ENCODE peak calls at places on chromosomes 4 and X, in six cellular contexts. E is activated B cell treated with CpG ODN at 0.5 μM for 24 hours, V is lower leg skin, L is fibroblast of mammary gland, W is tibial nerve, Y is adrenal gland. X is an unnamed sample.

GRCh38 chrX:110432066-110432465 is 73.4 kb downstream of the RTL9 start:
- DNase-seq in W (no peak), Y (no peak), L (no peak), E (no peak), V (no peak), X (no peak)

GRCh38 chr4:3657917-3658913 is 108.0 kb upstream of the ADRA2C start:
- DNase-seq in L (peak; percentile 72), V (peak; percentile 89), Y (no peak), W (no peak), E (no peak), X (no peak)

GRCh38 chrX:56978172-56978571 is 17.2 kb downstream of the SPIN3 start:
- DNase-seq in Y (peak; percentile 26), V (no peak), E (no peak), W (no peak), L (peak; percentile 57), X (no peak)

GRCh38 chrX:10566726-10567097 is 53.7 kb downstream of the MID1 start:
- DNase-seq in E (no peak), V (no peak), L (no peak), Y (no peak), W (no peak), X (no peak)

GRCh38 chr4:153209410-153209809 is 5.2 kb downstream of the TRIM2 start:
- DNase-seq in W (no peak), E (no peak), L (no peak), V (no peak), Y (no peak), X (no peak)

GRCh38 chr4:182141046-182141445 is 102.2 kb upstream of the TENM3 start:
- DNase-seq in E (no peak), W (no peak), V (no peak), Y (no peak), L (no peak), X (no peak)

GRCh38 chrX:40145001-40145631 is 47.4 kb upstream of the BCOR start:
- DNase-seq in Y (no peak), W (no peak), V (no peak), L (no peak), E (no peak), X (no peak)

GRCh38 chrX:8364369-8365141 is 100.1 kb upstream of the VCX3B start:
- DNase-seq in E (no peak), L (no peak), Y (no peak), W (no peak), V (no peak), X (no peak)

GRCh38 chrX:133544105-133544504 is 128.8 kb upstream of the GPC4 start:
- DNase-seq in Y (no peak), V (no peak), L (peak; percentile 84), E (no peak), W (no peak), X (no peak)

GRCh38 chrX:53073115-53073581 is 9.0 kb upstream of the TSPYL2 start:
- DNase-seq in E (no peak), W (no peak), V (no peak), Y (no peak), L (no peak), X (no peak)

GRCh38 chr4:3523628-3524221 is 8.5 kb downstream of the LRPAP1 start:
- DNase-seq in Y (no peak), L (no peak), W (no peak), V (peak; percentile 63), E (no peak), X (no peak)

GRCh38 chrX:17553961-17554482 is 179.0 kb downstream of the NHS start:
- DNase-seq in W (no peak), Y (no peak), L (no peak), E (no peak), V (no peak), X (no peak)

GRCh38 chr4:40749717-40750460 is at the start of gene NSUN7:
- DNase-seq in L (no peak), E (peak; percentile 49), W (no peak), V (peak; percentile 87), Y (peak; percentile 66), X (no peak)

GRCh38 chr4:83993774-83994173 is 457.9 kb downstream of the GPAT3 start:
- DNase-seq in Y (no peak), W (no peak), V (no peak), E (no peak), L (no peak), X (no peak)

GRCh38 chr4:8777320-8778196 is 94.1 kb downstream of the HMX1 start:
- DNase-seq in E (no peak), L (no peak), Y (no peak), W (no peak), V (no peak), X (no peak)

GRCh38 chrX:97547873-97548578 is 664.3 kb downstream of the RPA4 start:
- DNase-seq in V (no peak), E (no peak), Y (no peak), L (peak; percentile 24), W (no peak), X (no peak)

GRCh38 chr4:181176306-181176705 is 1066.9 kb upstream of the TENM3 start:
- DNase-seq in W (no peak), Y (no peak), E (no peak), L (peak; percentile 1), V (no peak), X (no peak)

GRCh38 chrX:100895365-100896075 is 21.4 kb upstream of the NOX1 start:
- DNase-seq in Y (no peak), W (no peak), L (peak; percentile 51), E (no peak), V (no peak), X (no peak)
- TF ChIP-seq CTCF in Y (peak; percentile 43), W (peak; percentile 14), L (peak; percentile 63), E (no peak), V (no peak), X (no peak)

GRCh38 chr4:162535121-162535520 is 371.3 kb upstream of the FSTL5 start:
- DNase-seq in V (no peak), E (no peak), Y (no peak), L (no peak), W (no peak), X (no peak)
- TF ChIP-seq CTCF in V (no peak), E (no peak), Y (no peak), L (no peak), W (no peak), X (no peak)

DNA sequence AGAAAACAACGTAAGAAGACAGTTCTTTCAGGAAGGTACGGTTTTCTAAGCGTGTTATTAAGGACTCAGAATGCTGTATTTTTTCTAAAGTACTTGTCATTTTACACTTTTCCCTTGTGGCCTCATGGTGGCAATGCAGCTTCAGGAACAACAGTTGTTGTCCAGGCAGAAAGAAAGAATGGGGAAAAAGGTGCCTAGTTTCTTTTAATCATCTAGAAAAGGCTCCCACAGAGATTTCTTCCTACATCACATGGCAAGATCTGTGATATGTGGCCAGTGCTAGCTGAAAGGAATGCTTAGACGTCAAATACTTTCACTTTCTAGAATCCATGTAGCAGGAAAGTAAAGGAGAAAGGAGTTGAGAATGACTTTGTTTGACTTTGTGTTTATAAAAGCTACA is 49.0 kb upstream of the TRAM1L1 start:
- DNase-seq in E (no peak), W (no peak), V (no peak), Y (no peak), L (peak; percentile 41), X (no peak)
- TF ChIP-seq CTCF in E (no peak), W (no peak), V (no peak), Y (peak; percentile 34), L (peak; percentile 26), X (no peak)

GRCh38 chrX:155056877-155057792 is 13.8 kb downstream of the CMC4 start:
- DNase-seq in W (peak; percentile 37), Y (peak; percentile 65), V (peak; percentile 91), L (peak; percentile 78), E (peak; percentile 26), X (peak; percentile 44)
- TF ChIP-seq CTCF in W (peak; percentile 53), Y (peak; percentile 75), V (peak; percentile 26), L (peak; percentile 68), E (no peak), X (peak; percentile 66)

GRCh38 chrX:111447298-111447697 is 35.3 kb upstream of the DCX start:
- DNase-seq in W (no peak), L (peak; percentile 25), V (no peak), Y (no peak), E (no peak), X (no peak)
- TF ChIP-seq CTCF in W (no peak), L (peak; percentile 32), V (no peak), Y (no peak), E (no peak), X (no peak)

GRCh38 chrX:48648299-48648698 is 35.3 kb upstream of the WAS start:
- DNase-seq in Y (peak; percentile 31), E (no peak), L (peak; percentile 63), W (peak; percentile 15), V (peak; percentile 81), X (peak; percentile 17)
- TF ChIP-seq CTCF in Y (peak; percentile 52), E (no peak), L (peak; percentile 35), W (peak; percentile 23), V (no peak), X (peak; percentile 57)

GRCh38 chr4:108172231-108172779 is 3.6 kb upstream of the LEF1 start:
- DNase-seq in Y (peak; percentile 29), L (no peak), V (no peak), E (peak; percentile 22), W (no peak), X (peak; percentile 22)
- TF ChIP-seq CTCF in Y (no peak), L (no peak), V (no peak), E (no peak), W (no peak), X (no peak)